ENCODE peak calls at places on chromosomes 5 and 9, in seven cellular contexts. G, R, X, S, L, M and K are unnamed samples.

GRCh38 chr9:1018121-1018520 is 32.0 kb upstream of the DMRT2 start:
- ATAC-seq in G (peak; percentile 60), R (no peak), X (no peak), S (peak; percentile 48), L (peak; percentile 44), M (no peak), K (no peak)

GRCh38 chr5:140356878-140357730 is 2.9 kb upstream of the SLC4A9 start:
- ATAC-seq in G (peak; percentile 32), R (peak; percentile 60), X (peak; percentile 43), S (peak; percentile 19), L (peak; percentile 51), M (no peak), K (no peak)

GRCh38 chr9:133701321-133701980 is 36.7 kb downstream of the SARDH start:
- ATAC-seq in G (no peak), R (peak; percentile 59), X (peak; percentile 60), S (peak; percentile 33), L (peak; percentile 43), M (no peak), K (no peak)

GRCh38 chr9:86662890-86663468 is 284.3 kb downstream of the GAS1 start:
- ATAC-seq in G (peak; percentile 45), R (no peak), X (no peak), S (no peak), L (no peak), M (no peak), K (no peak)

GRCh38 chr9:106880081-106880480 is 17.1 kb downstream of the ZNF462 start:
- ATAC-seq in G (peak; percentile 5), R (no peak), X (no peak), S (no peak), L (no peak), M (no peak), K (no peak)

GRCh38 chr5:169702726-169703481 is 65.8 kb downstream of the DOCK2 start:
- ATAC-seq in G (no peak), R (peak; percentile 92), X (peak; percentile 95), S (peak; percentile 18), L (no peak), M (no peak), K (no peak)

GRCh38 chr9:112140936-112141335 is 34.2 kb downstream of the SUSD1 start:
- ATAC-seq in G (no peak), R (peak; percentile 19), X (no peak), S (no peak), L (no peak), M (peak; percentile 81), K (no peak)

GRCh38 chr5:141950207-141951005 is 7.6 kb downstream of the PCDH12 start:
- ATAC-seq in G (no peak), R (peak; percentile 51), X (no peak), S (no peak), L (no peak), M (no peak), K (no peak)

GRCh38 chr5:176660530-176660859 is 13.2 kb downstream of the TSPAN17 start:
- ATAC-seq in G (no peak), R (peak; percentile 30), X (peak; percentile 38), S (peak; percentile 58), L (peak; percentile 70), M (peak; percentile 7), K (no peak)

GRCh38 chr9:71663216-71663615 is 105.1 kb downstream of the CEMIP2 start:
- ATAC-seq in G (no peak), R (no peak), X (no peak), S (no peak), L (no peak), M (no peak), K (no peak)

GRCh38 chr9:121541256-121541655 is 41.6 kb upstream of the GGTA1 start:
- ATAC-seq in G (no peak), R (no peak), X (no peak), S (no peak), L (no peak), M (no peak), K (no peak)

GRCh38 chr9:96391021-96391765 is 7.7 kb upstream of the SLC35D2 start:
- ATAC-seq in G (peak; percentile 37), R (no peak), X (no peak), S (no peak), L (no peak), M (no peak), K (no peak)

GRCh38 chr5:97547999-97548797 is 365.2 kb upstream of the RIOK2 start:
- ATAC-seq in G (no peak), R (peak; percentile 78), X (peak; percentile 40), S (peak; percentile 58), L (no peak), M (no peak), K (no peak)

GRCh38 chr5:80987078-80987766 is 27.1 kb downstream of the RASGRF2 start:
- ATAC-seq in G (no peak), R (peak; percentile 23), X (no peak), S (no peak), L (no peak), M (no peak), K (no peak)